ENCODE peak calls at places on chromosomes 12 and 14, in five cellular contexts. E is posterior cingulate gyrus, U is SHP77, Q is amniotic stem cell, H is mammary epithelial cell. M is an unnamed sample.

GRCh38 chr14:77059276-77059934 is 30.9 kb upstream of the IRF2BPL start:
- DNase-seq in E (peak), Q (no peak), H (peak), U (peak), M (no peak)

GRCh38 chr12:95473440-95473946 is 459 bp upstream of the METAP2 start:
- DNase-seq in Q (no peak), H (peak), E (peak), U (peak), M (no peak)

GRCh38 chr12:1691123-1692007 is 495 bp downstream of the ADIPOR2 start:
- DNase-seq in H (peak), E (no peak), U (no peak), Q (peak), M (peak)

GRCh38 chr14:87805315-87805723 is 187.7 kb downstream of the GALC start:
- DNase-seq in H (peak), Q (no peak), U (peak), E (peak), M (no peak)

GRCh38 chr12:51837286-51837685 is 11.2 kb downstream of the FIGNL2 start:
- DNase-seq in Q (no peak), H (no peak), E (no peak), U (no peak), M (no peak)

GRCh38 chr12:124334976-124335375 is 40.1 kb downstream of the RFLNA start:
- DNase-seq in U (no peak), E (no peak), Q (no peak), H (no peak), M (no peak)

GRCh38 chr14:89137514-89138163 is 279.4 kb downstream of the FOXN3 start:
- DNase-seq in U (no peak), H (peak), E (no peak), Q (peak), M (peak)

GRCh38 chr12:107760207-107760816 is 625 bp downstream of the PRDM4 start:
- DNase-seq in H (peak), E (no peak), U (no peak), Q (no peak), M (no peak)

GRCh38 chr12:10361084-10361483 is 28.8 kb downstream of the KLRK1 start:
- DNase-seq in E (no peak), U (peak), Q (no peak), H (peak), M (no peak)

GRCh38 chr14:36655963-36656768 is 5.5 kb upstream of the PAX9 start:
- DNase-seq in E (no peak), U (peak), H (no peak), Q (no peak), M (no peak)

GRCh38 chr14:22598099-22598895 is at the start of gene ABHD4:
- DNase-seq in U (peak), H (peak), E (peak), Q (peak), M (no peak)

GRCh38 chr12:53122961-53123468 is 19.7 kb downstream of the SOAT2 start:
- DNase-seq in H (no peak), Q (no peak), E (no peak), U (no peak), M (no peak)

GRCh38 chr14:51614707-51615106 is 37.0 kb upstream of the FRMD6 start:
- DNase-seq in H (peak), E (no peak), Q (no peak), U (no peak), M (no peak)

GRCh38 chr12:31228811-31229792 is 96.8 kb downstream of the SINHCAF start:
- DNase-seq in Q (no peak), U (no peak), E (no peak), H (no peak), M (no peak)

M was measured in brain pericyte.